ENCODE peak calls at places on chromosomes 5 and 9, in eight cellular contexts. P is choroid plexus epithelial cell, T is transverse colon, W is endothelial cell of umbilical vein, I is GM23338, L is ovary, C is brain microvascular endothelial cell, Q is fibroblast of mammary gland. B is an unnamed sample.

GRCh38 chr5:141155540-141156374 is 5.9 kb downstream of the PCDHB6 start:
- DNase-seq in P (no peak), T (no peak), W (no peak), I (peak; percentile 86), L (no peak), C (no peak), Q (no peak), B (no peak)

GRCh38 chr9:104776787-104777186 is 12.9 kb downstream of the NIPSNAP3B start:
- DNase-seq in P (peak; percentile 13), T (no peak), W (no peak), I (no peak), L (no peak), C (no peak), Q (peak; percentile 49), B (no peak)

GRCh38 chr9:14926941-14927624 is 16.9 kb upstream of the FREM1 start:
- DNase-seq in P (no peak), T (no peak), W (no peak), I (no peak), L (no peak), C (no peak), Q (no peak), B (no peak)

GRCh38 chr9:38044706-38045105 is 24.3 kb downstream of the SHB start:
- DNase-seq in P (no peak), T (no peak), W (no peak), I (no peak), L (no peak), C (no peak), Q (no peak), B (no peak)

GRCh38 chr9:129840024-129840423 is 4.8 kb downstream of the USP20 start:
- DNase-seq in P (no peak), T (no peak), W (no peak), I (no peak), L (no peak), C (no peak), Q (no peak), B (no peak)

GRCh38 chr5:80269991-80270438 is 14.2 kb upstream of the SERINC5 start:
- DNase-seq in P (no peak), T (no peak), W (no peak), I (no peak), L (no peak), C (no peak), Q (no peak), B (no peak)

GRCh38 chr5:31563216-31563615 is 31.1 kb downstream of the C5orf22 start:
- DNase-seq in P (peak; percentile 20), T (no peak), W (no peak), I (no peak), L (no peak), C (no peak), Q (no peak), B (no peak)

GRCh38 chr5:96990102-96990501 is 54.2 kb downstream of the LNPEP start:
- DNase-seq in P (no peak), T (no peak), W (no peak), I (no peak), L (no peak), C (no peak), Q (no peak), B (no peak)

GRCh38 chr9:27094640-27095039 is 14.4 kb upstream of the TEK start:
- DNase-seq in P (peak; percentile 52), T (no peak), W (peak; percentile 74), I (no peak), L (no peak), C (peak; percentile 93), Q (peak; percentile 96), B (no peak)

GRCh38 chr5:66130493-66130892 is 13.6 kb upstream of the SREK1 start:
- DNase-seq in P (no peak), T (no peak), W (no peak), I (no peak), L (no peak), C (no peak), Q (no peak), B (no peak)

GRCh38 chr5:155263381-155263780 is 249.8 kb downstream of the KIF4B start:
- DNase-seq in P (no peak), T (no peak), W (no peak), I (no peak), L (no peak), C (no peak), Q (no peak), B (no peak)

GRCh38 chr5:65611524-65611923 is 12.6 kb downstream of the TRIM23 start:
- DNase-seq in P (peak; percentile 67), T (no peak), W (no peak), I (no peak), L (no peak), C (peak; percentile 39), Q (no peak), B (no peak)

DNA sequence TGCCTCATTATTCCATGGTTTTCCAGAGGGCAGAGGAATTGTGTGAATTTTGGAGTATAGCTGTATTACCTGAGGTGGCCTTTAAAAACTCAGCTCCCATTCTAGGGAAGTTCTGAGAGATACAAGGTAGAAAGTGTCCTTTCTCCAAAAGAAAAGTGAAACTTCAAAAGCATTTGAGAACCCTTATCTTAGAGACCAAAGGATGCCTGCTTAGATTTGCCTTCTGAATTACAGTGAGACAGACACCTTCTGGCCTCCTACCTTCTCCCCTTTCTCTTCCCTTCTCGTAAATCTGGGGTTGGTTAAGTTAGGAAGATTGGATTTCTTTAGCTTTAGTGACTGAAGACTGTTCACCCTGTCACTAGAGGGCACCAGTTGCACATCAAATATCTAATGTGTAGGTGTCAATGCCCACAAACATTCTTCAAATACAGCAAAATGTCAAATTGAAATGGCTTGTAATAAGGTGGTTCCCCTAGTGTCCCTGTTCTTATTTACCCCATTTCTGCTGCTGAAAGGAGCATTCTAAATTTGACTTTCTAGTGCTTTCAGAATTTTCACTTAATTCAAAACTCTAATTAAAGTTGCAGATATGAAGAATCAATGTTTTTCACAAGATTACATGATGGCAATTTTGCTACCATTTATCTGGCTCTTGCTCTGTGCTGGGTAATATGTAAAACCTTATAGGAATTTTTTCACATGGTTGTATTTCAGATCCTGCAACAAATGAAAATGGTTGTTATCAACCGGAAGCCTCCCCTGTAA is 46.7 kb downstream of the PRRC1 start:
- DNase-seq in P (peak; percentile 82), T (peak; percentile 36), W (peak; percentile 67), I (peak; percentile 88), L (no peak), C (peak; percentile 56), Q (peak; percentile 67), B (peak; percentile 31)
- TF ChIP-seq CTCF in P (peak; percentile 72), T (peak; percentile 61), W (peak; percentile 49), I (peak; percentile 86), L (peak; percentile 69), C (peak; percentile 69), Q (peak; percentile 72), B (peak; percentile 58)

GRCh38 chr5:74434124-74434899 is 206.2 kb downstream of the ENC1 start:
- DNase-seq in P (no peak), T (no peak), W (peak; percentile 11), I (peak; percentile 24), L (no peak), C (no peak), Q (peak; percentile 5), B (peak; percentile 31)
- TF ChIP-seq CTCF in P (no peak), T (no peak), W (no peak), I (no peak), L (no peak), C (no peak), Q (no peak), B (no peak)

DNA sequence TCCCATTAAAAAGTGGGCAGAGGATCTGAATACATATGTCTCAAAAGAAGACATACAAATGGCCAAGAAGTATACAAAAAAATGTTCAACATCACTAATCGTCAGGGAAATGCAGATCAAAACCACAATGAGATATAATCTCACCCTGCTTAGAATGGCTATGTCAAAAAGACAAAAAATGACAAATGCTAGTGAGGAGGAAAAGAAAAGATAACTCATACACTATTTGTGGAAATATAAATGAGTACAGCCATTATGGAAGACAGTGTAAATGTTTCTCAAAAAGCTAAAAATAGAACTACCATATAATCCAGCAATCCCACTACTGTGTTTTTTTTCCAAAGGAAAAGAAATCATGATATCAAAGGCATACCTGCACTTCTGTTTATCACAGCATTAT is 450.7 kb downstream of the EFNA5 start:
- DNase-seq in P (no peak), T (no peak), W (no peak), I (no peak), L (no peak), C (no peak), Q (no peak), B (no peak)
- TF ChIP-seq CTCF in P (no peak), T (no peak), W (no peak), I (no peak), L (no peak), C (no peak), Q (no peak), B (no peak)

GRCh38 chr5:9338796-9339195 is 207.1 kb downstream of the SEMA5A start:
- DNase-seq in P (no peak), T (no peak), W (no peak), I (no peak), L (no peak), C (no peak), Q (no peak), B (no peak)

GRCh38 chr5:9337908-9338307 is 208.0 kb downstream of the SEMA5A start:
- DNase-seq in P (peak; percentile 79), T (no peak), W (peak; percentile 24), I (no peak), L (no peak), C (peak; percentile 64), Q (peak; percentile 85), B (no peak)

GRCh38 chr5:9342161-9342787 is 203.6 kb downstream of the SEMA5A start:
- DNase-seq in P (no peak), T (no peak), W (no peak), I (no peak), L (no peak), C (no peak), Q (no peak), B (no peak)

GRCh38 chr5:9340095-9340494 is 205.8 kb downstream of the SEMA5A start:
- DNase-seq in P (peak; percentile 55), T (no peak), W (no peak), I (no peak), L (no peak), C (no peak), Q (peak; percentile 67), B (no peak)

DNA sequence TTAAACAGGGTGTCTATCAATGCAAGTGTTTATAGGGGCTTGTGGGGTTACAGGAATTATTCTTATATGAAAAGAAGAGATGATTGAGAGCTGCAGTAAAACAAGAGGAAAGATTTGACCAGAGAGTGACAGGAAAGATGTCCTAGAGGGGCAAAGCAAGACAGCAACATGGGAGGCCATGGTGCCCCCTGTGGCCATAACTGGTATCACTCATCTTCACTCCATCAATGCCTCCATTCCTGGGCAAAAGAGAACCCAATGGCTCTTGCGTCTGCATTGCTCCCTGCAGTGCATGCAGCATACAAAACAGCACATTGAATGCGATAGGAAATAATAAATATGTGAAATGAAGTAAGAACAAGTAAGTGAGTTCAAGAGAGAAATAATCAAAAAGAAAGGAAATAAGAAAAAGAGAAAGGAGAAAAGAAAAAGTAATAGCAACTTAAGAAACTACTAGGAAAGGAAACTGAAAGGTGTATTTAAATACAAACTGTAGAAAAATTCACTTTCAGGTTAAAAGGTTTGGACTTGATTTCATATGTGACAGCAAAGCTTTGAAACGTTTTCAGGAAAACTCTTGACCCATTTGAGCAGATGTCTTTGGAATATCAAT is 206.6 kb downstream of the SEMA5A start:
- DNase-seq in P (no peak), T (no peak), W (no peak), I (peak; percentile 67), L (no peak), C (no peak), Q (no peak), B (no peak)
- TF ChIP-seq CTCF in P (peak; percentile 65), T (peak; percentile 28), W (peak; percentile 30), I (peak; percentile 66), L (no peak), C (peak; percentile 81), Q (peak; percentile 42), B (no peak)